ENCODE peak calls at places on chromosomes 3 and 15, in five cellular contexts. Y is H1, I is HepG2, X is GM12892, C is K562. W is an unnamed sample.

GRCh38 chr15:93929375-93930094 is 301.8 kb upstream of the MCTP2 start:
- DNase-seq in Y (no peak), I (no peak), X (no peak), C (no peak), W (no peak)

GRCh38 chr3:377158-377561 is 180.6 kb downstream of the CHL1 start:
- DNase-seq in Y (no peak), I (peak), X (no peak), C (no peak), W (no peak)

GRCh38 chr15:41585140-41586047 is 26.4 kb downstream of the TYRO3 start:
- DNase-seq in Y (peak), I (no peak), X (no peak), C (no peak), W (no peak)

GRCh38 chr15:41989573-41990242 is 17.4 kb upstream of the EHD4 start:
- DNase-seq in Y (peak), I (peak), X (peak), C (peak), W (peak)

GRCh38 chr15:31605467-31605931 is 278.9 kb downstream of the KLF13 start:
- DNase-seq in Y (peak), I (no peak), X (no peak), C (no peak), W (no peak)

GRCh38 chr3:126537730-126538281 is 13.9 kb downstream of the CHST13 start:
- DNase-seq in Y (no peak), I (no peak), X (no peak), C (no peak), W (no peak)

GRCh38 chr3:119034256-119035013 is at the start of gene IGSF11:
- DNase-seq in Y (peak), I (peak), X (peak), C (peak), W (peak)

GRCh38 chr3:28151608-28152228 is 89.7 kb upstream of the CMC1 start:
- DNase-seq in Y (no peak), I (no peak), X (no peak), C (no peak), W (no peak)

GRCh38 chr3:105369501-105370371 is 3.0 kb downstream of the ALCAM start:
- DNase-seq in Y (peak), I (peak), X (no peak), C (no peak), W (no peak)

GRCh38 chr3:55330355-55330754 is 156.8 kb downstream of the WNT5A start:
- DNase-seq in Y (no peak), I (no peak), X (no peak), C (no peak), W (no peak)

GRCh38 chr15:100307241-100307855 is 34.4 kb downstream of the ADAMTS17 start:
- DNase-seq in Y (no peak), I (no peak), X (no peak), C (no peak), W (no peak)

GRCh38 chr15:32656091-32656860 is 14.8 kb downstream of the SCG5 start:
- DNase-seq in Y (no peak), I (no peak), X (no peak), C (no peak), W (no peak)

GRCh38 chr3:49162751-49163419 is 3.2 kb downstream of the CCDC71 start:
- DNase-seq in Y (no peak), I (no peak), X (no peak), C (no peak), W (no peak)

GRCh38 chr3:113498221-113499005 is 16.5 kb downstream of the SPICE1 start:
- DNase-seq in Y (no peak), I (no peak), X (no peak), C (no peak), W (no peak)

GRCh38 chr3:40873934-40874699 is 325.2 kb upstream of the CTNNB1 start:
- DNase-seq in Y (no peak), I (no peak), X (no peak), C (no peak), W (no peak)

GRCh38 chr15:41556657-41557056 is 2.4 kb upstream of the TYRO3 start:
- DNase-seq in Y (no peak), I (no peak), X (no peak), C (no peak), W (no peak)

GRCh38 chr3:41102053-41102556 is 97.2 kb upstream of the CTNNB1 start:
- DNase-seq in Y (no peak), I (peak), X (no peak), C (peak), W (no peak)

GRCh38 chr15:58934521-58934920 is 1.0 kb upstream of the SLTM start:
- DNase-seq in Y (no peak), I (no peak), X (no peak), C (no peak), W (no peak)

GRCh38 chr3:39519076-39519475 is 51.6 kb downstream of the MOBP start:
- DNase-seq in Y (no peak), I (no peak), X (no peak), C (no peak), W (no peak)

GRCh38 chr3:55571913-55572312 is 84.8 kb upstream of the WNT5A start:
- DNase-seq in Y (peak), I (peak), X (no peak), C (no peak), W (no peak)

GRCh38 chr3:177597325-177598109 is 400.2 kb upstream of the TBL1XR1 start:
- DNase-seq in Y (no peak), I (no peak), X (peak), C (peak), W (no peak)

GRCh38 chr3:177595789-177596188 is 398.5 kb upstream of the TBL1XR1 start:
- DNase-seq in Y (no peak), I (no peak), X (no peak), C (no peak), W (no peak)

GRCh38 chr3:177596822-177597271 is 399.6 kb upstream of the TBL1XR1 start:
- DNase-seq in Y (no peak), I (no peak), X (no peak), C (no peak), W (no peak)

GRCh38 chr3:177598110-177598833 is 401.0 kb upstream of the TBL1XR1 start:
- DNase-seq in Y (no peak), I (no peak), X (no peak), C (no peak), W (no peak)

DNA sequence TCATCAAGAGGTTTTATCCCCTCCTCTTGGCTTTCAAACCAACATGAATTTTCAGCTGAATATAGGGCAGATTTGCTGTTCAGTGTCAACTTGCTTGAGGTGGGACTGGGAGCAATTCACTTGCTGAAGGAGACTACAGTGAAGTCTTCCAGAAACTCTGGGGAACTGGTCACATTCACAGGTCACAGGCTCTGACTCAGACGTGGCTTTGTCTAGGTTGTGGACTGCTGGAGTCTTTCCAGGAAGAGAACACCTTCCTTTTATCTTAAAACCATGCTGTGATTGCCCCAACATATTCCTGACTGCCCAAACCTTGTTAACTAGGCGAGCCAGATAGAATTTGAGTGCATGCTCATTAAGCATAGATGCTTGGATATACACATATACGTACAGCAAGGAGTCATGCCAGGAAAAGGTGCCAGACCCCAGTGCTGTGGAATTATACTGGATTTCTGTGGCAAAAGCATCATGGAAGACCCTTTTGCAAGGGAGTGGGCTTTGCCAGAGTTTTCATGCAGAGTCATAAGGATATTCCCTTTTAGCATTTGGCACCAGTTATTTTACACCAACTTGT is 399.1 kb upstream of the TBL1XR1 start:
- DNase-seq in Y (no peak), I (no peak), X (no peak), C (no peak), W (no peak)
- TF ChIP-seq TAF1 in Y (no peak), I (no peak), X (no peak), C (no peak), W (no peak)

DNA sequence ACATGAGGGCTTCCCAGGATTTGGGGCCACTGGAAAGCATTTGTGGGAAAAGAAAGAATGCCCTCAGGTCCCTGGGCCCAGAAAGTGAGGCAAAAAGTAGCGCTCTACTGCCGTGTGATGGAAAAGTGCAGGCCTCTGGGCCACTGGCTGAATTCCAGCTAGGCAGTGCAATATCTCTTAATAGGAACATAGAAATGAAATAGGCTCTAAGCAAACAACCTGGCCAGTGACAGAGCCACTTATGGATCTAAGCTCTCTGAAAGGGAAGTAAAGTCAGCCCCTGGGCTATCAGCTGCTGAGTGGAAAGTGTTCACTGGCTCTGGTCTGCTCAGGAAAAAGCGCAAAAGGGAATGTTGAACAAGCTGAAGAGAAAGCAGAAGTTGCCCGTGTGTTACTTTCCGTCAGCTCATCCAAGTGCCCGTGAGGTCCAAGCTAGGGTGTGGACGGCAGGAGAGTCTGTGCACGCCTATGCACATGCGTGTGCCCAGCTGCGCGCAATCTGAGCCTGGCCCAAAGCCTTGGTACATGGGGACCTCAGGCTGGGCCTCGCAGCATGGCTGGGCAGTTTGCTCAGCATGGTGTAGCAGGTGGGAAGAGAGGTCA is 73.9 kb upstream of the RAD18 start:
- DNase-seq in Y (no peak), I (no peak), X (no peak), C (no peak), W (no peak)
- TF ChIP-seq TAF1 in Y (no peak), I (no peak), X (no peak), C (no peak), W (no peak)

DNA sequence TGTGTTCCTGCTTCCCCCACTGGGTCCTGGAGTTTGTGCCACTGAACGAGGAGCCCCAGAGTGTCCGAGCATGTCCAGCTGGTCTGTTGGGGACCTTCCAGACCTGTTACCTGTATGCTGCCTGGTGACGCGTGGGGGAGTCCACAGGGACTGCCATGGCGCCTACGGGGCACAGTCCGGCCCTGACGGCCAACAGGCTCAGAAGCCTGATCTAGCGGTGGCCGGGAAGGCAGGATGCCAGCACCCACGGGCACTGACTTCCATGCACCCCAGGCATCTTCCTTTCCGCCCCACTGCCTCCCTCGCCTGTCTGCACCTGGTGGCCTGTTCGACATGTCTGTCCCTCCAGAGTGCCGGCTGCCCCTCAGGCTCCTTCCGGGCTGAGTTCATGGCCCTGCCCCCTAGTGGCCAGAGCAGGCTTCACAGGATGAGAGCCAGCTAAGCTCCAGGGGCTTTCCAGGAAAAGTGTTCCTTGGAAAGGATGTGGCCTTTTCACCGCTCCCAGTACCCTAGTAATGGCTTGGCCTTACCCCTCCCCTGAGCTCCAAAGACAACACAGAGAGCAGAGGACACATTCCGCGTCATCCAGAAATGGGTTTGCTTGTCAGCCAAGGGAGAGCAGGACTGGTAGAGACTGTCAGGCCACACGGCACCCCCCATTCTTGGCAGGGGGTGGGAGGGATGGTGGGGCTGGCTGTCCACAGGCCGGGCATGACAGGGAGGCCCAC is 35.7 kb downstream of the NGRN start:
- DNase-seq in Y (peak), I (peak), X (no peak), C (peak), W (no peak)
- TF ChIP-seq TAF1 in Y (no peak), I (no peak), X (no peak), C (peak), W (no peak)

GRCh38 chr3:45817788-45818523 is 21.6 kb upstream of the SLC6A20 start:
- DNase-seq in Y (no peak), I (no peak), X (no peak), C (no peak), W (no peak)
- TF ChIP-seq TAF1 in Y (no peak), I (no peak), X (no peak), C (no peak), W (no peak)

GRCh38 chr15:70316059-70316600 is 218.4 kb upstream of the TLE3 start:
- DNase-seq in Y (no peak), I (no peak), X (no peak), C (no peak), W (no peak)

GRCh38 chr15:70320077-70320830 is 222.5 kb upstream of the TLE3 start:
- DNase-seq in Y (no peak), I (no peak), X (no peak), C (no peak), W (no peak)

GRCh38 chr15:70319466-70319865 is 221.7 kb upstream of the TLE3 start:
- DNase-seq in Y (no peak), I (no peak), X (no peak), C (no peak), W (no peak)

GRCh38 chr15:70318996-70319465 is 221.3 kb upstream of the TLE3 start:
- DNase-seq in Y (no peak), I (no peak), X (no peak), C (no peak), W (no peak)

GRCh38 chr15:70318594-70318993 is 220.9 kb upstream of the TLE3 start:
- DNase-seq in Y (no peak), I (no peak), X (no peak), C (no peak), W (no peak)
- TF ChIP-seq TAF1 in Y (no peak), I (no peak), X (no peak), C (no peak), W (no peak)

GRCh38 chr3:175672119-175672689 is 813.1 kb downstream of the NAALADL2 start:
- DNase-seq in Y (no peak), I (no peak), X (no peak), C (no peak), W (no peak)
- TF ChIP-seq TAF1 in Y (no peak), I (no peak), X (no peak), C (no peak), W (no peak)

W was measured in GM12891.